ENCODE peak calls at places on chromosomes 7 and 10, in ten cellular contexts. One of them, this sample, is unnamed.

GRCh38 chr10:49023752-49024151 is 84.1 kb upstream of the LRRC18 start:
- DNase-seq in HEK293T: no peak
- DNase-seq in DMS79: no peak
- DNase-seq in occipital lobe: no peak
- DNase-seq in cardiac muscle cell: no peak
- DNase-seq in transverse colon: no peak
- DNase-seq in HTR-8/SVneo: no peak
- DNase-seq in activated T-helper 1 cell treated with Interleukin-2 at 50 U/mL for 16 hours: no peak
- DNase-seq in activated naive CD4-positive, alpha-beta T cell treated with anti-CD3 and anti-CD28 coated beads, Interleukin-2, amount 50 U/mL, for 72 hours: no peak
- DNase-seq in Daoy: no peak
- DNase-seq in this sample: no peak

GRCh38 chr10:122186822-122187810 is 84.0 kb upstream of the BTBD16 start:
- DNase-seq in Daoy: peak; percentile 20
- DNase-seq in occipital lobe: no peak
- DNase-seq in transverse colon: no peak
- DNase-seq in activated T-helper 1 cell treated with Interleukin-2 at 50 U/mL for 16 hours: no peak
- DNase-seq in cardiac muscle cell: no peak
- DNase-seq in DMS79: no peak
- DNase-seq in HTR-8/SVneo: no peak
- DNase-seq in HEK293T: no peak
- DNase-seq in activated naive CD4-positive, alpha-beta T cell treated with anti-CD3 and anti-CD28 coated beads, Interleukin-2, amount 50 U/mL, for 72 hours: no peak
- DNase-seq in this sample: no peak

GRCh38 chr7:130733866-130734524 is at the start of gene KLF14:
- DNase-seq in transverse colon: peak; percentile 17
- DNase-seq in activated T-helper 1 cell treated with Interleukin-2 at 50 U/mL for 16 hours: no peak
- DNase-seq in cardiac muscle cell: peak; percentile 47
- DNase-seq in occipital lobe: no peak
- DNase-seq in activated naive CD4-positive, alpha-beta T cell treated with anti-CD3 and anti-CD28 coated beads, Interleukin-2, amount 50 U/mL, for 72 hours: no peak
- DNase-seq in HTR-8/SVneo: peak; percentile 19
- DNase-seq in HEK293T: peak; percentile 61
- DNase-seq in Daoy: peak; percentile 23
- DNase-seq in DMS79: no peak
- DNase-seq in this sample: peak; percentile 60

GRCh38 chr10:44056206-44056605 is 328.7 kb downstream of the CXCL12 start:
- DNase-seq in Daoy: no peak
- DNase-seq in activated T-helper 1 cell treated with Interleukin-2 at 50 U/mL for 16 hours: no peak
- DNase-seq in HEK293T: no peak
- DNase-seq in transverse colon: no peak
- DNase-seq in DMS79: no peak
- DNase-seq in cardiac muscle cell: no peak
- DNase-seq in occipital lobe: no peak
- DNase-seq in activated naive CD4-positive, alpha-beta T cell treated with anti-CD3 and anti-CD28 coated beads, Interleukin-2, amount 50 U/mL, for 72 hours: no peak
- DNase-seq in HTR-8/SVneo: no peak
- DNase-seq in this sample: no peak

GRCh38 chr10:17214486-17214885 is 13.0 kb upstream of the TRDMT1 start:
- DNase-seq in Daoy: no peak
- DNase-seq in occipital lobe: no peak
- DNase-seq in activated T-helper 1 cell treated with Interleukin-2 at 50 U/mL for 16 hours: no peak
- DNase-seq in HTR-8/SVneo: no peak
- DNase-seq in HEK293T: no peak
- DNase-seq in activated naive CD4-positive, alpha-beta T cell treated with anti-CD3 and anti-CD28 coated beads, Interleukin-2, amount 50 U/mL, for 72 hours: no peak
- DNase-seq in cardiac muscle cell: no peak
- DNase-seq in DMS79: no peak
- DNase-seq in transverse colon: no peak
- DNase-seq in this sample: no peak

GRCh38 chr10:71604324-71605018 is 115.1 kb downstream of the C10orf105 start:
- DNase-seq in cardiac muscle cell: no peak
- DNase-seq in HTR-8/SVneo: no peak
- DNase-seq in activated T-helper 1 cell treated with Interleukin-2 at 50 U/mL for 16 hours: no peak
- DNase-seq in occipital lobe: no peak
- DNase-seq in activated naive CD4-positive, alpha-beta T cell treated with anti-CD3 and anti-CD28 coated beads, Interleukin-2, amount 50 U/mL, for 72 hours: no peak
- DNase-seq in DMS79: peak; percentile 20
- DNase-seq in Daoy: peak; percentile 27
- DNase-seq in HEK293T: no peak
- DNase-seq in transverse colon: peak; percentile 76
- DNase-seq in this sample: no peak

GRCh38 chr10:132681858-132682755 is 103.8 kb downstream of the NKX6-2 start:
- DNase-seq in occipital lobe: no peak
- DNase-seq in Daoy: no peak
- DNase-seq in HEK293T: no peak
- DNase-seq in activated T-helper 1 cell treated with Interleukin-2 at 50 U/mL for 16 hours: no peak
- DNase-seq in activated naive CD4-positive, alpha-beta T cell treated with anti-CD3 and anti-CD28 coated beads, Interleukin-2, amount 50 U/mL, for 72 hours: peak; percentile 26
- DNase-seq in cardiac muscle cell: no peak
- DNase-seq in HTR-8/SVneo: no peak
- DNase-seq in DMS79: no peak
- DNase-seq in transverse colon: no peak
- DNase-seq in this sample: no peak

GRCh38 chr7:26815452-26815851 is 48.9 kb downstream of the SKAP2 start:
- DNase-seq in HEK293T: no peak
- DNase-seq in cardiac muscle cell: no peak
- DNase-seq in Daoy: no peak
- DNase-seq in activated naive CD4-positive, alpha-beta T cell treated with anti-CD3 and anti-CD28 coated beads, Interleukin-2, amount 50 U/mL, for 72 hours: no peak
- DNase-seq in occipital lobe: no peak
- DNase-seq in transverse colon: no peak
- DNase-seq in DMS79: no peak
- DNase-seq in activated T-helper 1 cell treated with Interleukin-2 at 50 U/mL for 16 hours: no peak
- DNase-seq in HTR-8/SVneo: no peak
- DNase-seq in this sample: no peak

GRCh38 chr10:28871677-28872076 is 194.4 kb downstream of the BAMBI start:
- DNase-seq in HEK293T: no peak
- DNase-seq in Daoy: no peak
- DNase-seq in occipital lobe: no peak
- DNase-seq in cardiac muscle cell: peak; percentile 49
- DNase-seq in HTR-8/SVneo: no peak
- DNase-seq in DMS79: no peak
- DNase-seq in transverse colon: no peak
- DNase-seq in activated T-helper 1 cell treated with Interleukin-2 at 50 U/mL for 16 hours: no peak
- DNase-seq in activated naive CD4-positive, alpha-beta T cell treated with anti-CD3 and anti-CD28 coated beads, Interleukin-2, amount 50 U/mL, for 72 hours: no peak
- DNase-seq in this sample: no peak

GRCh38 chr10:62653254-62653653 is 151.3 kb upstream of the ADO start:
- DNase-seq in activated naive CD4-positive, alpha-beta T cell treated with anti-CD3 and anti-CD28 coated beads, Interleukin-2, amount 50 U/mL, for 72 hours: no peak
- DNase-seq in occipital lobe: no peak
- DNase-seq in transverse colon: peak; percentile 32
- DNase-seq in cardiac muscle cell: no peak
- DNase-seq in activated T-helper 1 cell treated with Interleukin-2 at 50 U/mL for 16 hours: no peak
- DNase-seq in DMS79: no peak
- DNase-seq in HTR-8/SVneo: no peak
- DNase-seq in HEK293T: no peak
- DNase-seq in Daoy: no peak
- DNase-seq in this sample: no peak

GRCh38 chr10:89158446-89158845 is 48.7 kb downstream of the CH25H start:
- DNase-seq in Daoy: peak; percentile 41
- DNase-seq in cardiac muscle cell: no peak
- DNase-seq in activated naive CD4-positive, alpha-beta T cell treated with anti-CD3 and anti-CD28 coated beads, Interleukin-2, amount 50 U/mL, for 72 hours: no peak
- DNase-seq in HEK293T: no peak
- DNase-seq in occipital lobe: no peak
- DNase-seq in transverse colon: no peak
- DNase-seq in HTR-8/SVneo: no peak
- DNase-seq in activated T-helper 1 cell treated with Interleukin-2 at 50 U/mL for 16 hours: no peak
- DNase-seq in DMS79: no peak
- DNase-seq in this sample: no peak

GRCh38 chr10:3046941-3047621 is 20.3 kb upstream of the PFKP start:
- DNase-seq in transverse colon: no peak
- DNase-seq in occipital lobe: no peak
- DNase-seq in activated T-helper 1 cell treated with Interleukin-2 at 50 U/mL for 16 hours: no peak
- DNase-seq in DMS79: no peak
- DNase-seq in activated naive CD4-positive, alpha-beta T cell treated with anti-CD3 and anti-CD28 coated beads, Interleukin-2, amount 50 U/mL, for 72 hours: no peak
- DNase-seq in HTR-8/SVneo: no peak
- DNase-seq in cardiac muscle cell: no peak
- DNase-seq in HEK293T: no peak
- DNase-seq in Daoy: no peak
- DNase-seq in this sample: no peak

GRCh38 chr10:12780634-12781601 is 220.6 kb downstream of the CCDC3 start:
- DNase-seq in occipital lobe: peak; percentile 68
- DNase-seq in activated T-helper 1 cell treated with Interleukin-2 at 50 U/mL for 16 hours: no peak
- DNase-seq in HEK293T: no peak
- DNase-seq in activated naive CD4-positive, alpha-beta T cell treated with anti-CD3 and anti-CD28 coated beads, Interleukin-2, amount 50 U/mL, for 72 hours: no peak
- DNase-seq in cardiac muscle cell: no peak
- DNase-seq in HTR-8/SVneo: no peak
- DNase-seq in transverse colon: no peak
- DNase-seq in DMS79: no peak
- DNase-seq in Daoy: no peak
- DNase-seq in this sample: no peak

GRCh38 chr10:3229815-3230214 is 57.2 kb upstream of the PITRM1 start:
- DNase-seq in activated naive CD4-positive, alpha-beta T cell treated with anti-CD3 and anti-CD28 coated beads, Interleukin-2, amount 50 U/mL, for 72 hours: no peak
- DNase-seq in activated T-helper 1 cell treated with Interleukin-2 at 50 U/mL for 16 hours: no peak
- DNase-seq in cardiac muscle cell: no peak
- DNase-seq in transverse colon: no peak
- DNase-seq in HTR-8/SVneo: no peak
- DNase-seq in occipital lobe: no peak
- DNase-seq in DMS79: no peak
- DNase-seq in HEK293T: no peak
- DNase-seq in Daoy: no peak
- DNase-seq in this sample: no peak

GRCh38 chr7:152894295-152895170 is 135.0 kb downstream of the ACTR3B start:
- DNase-seq in occipital lobe: no peak
- DNase-seq in DMS79: no peak
- DNase-seq in HEK293T: peak; percentile 95
- DNase-seq in activated naive CD4-positive, alpha-beta T cell treated with anti-CD3 and anti-CD28 coated beads, Interleukin-2, amount 50 U/mL, for 72 hours: no peak
- DNase-seq in HTR-8/SVneo: peak; percentile 36
- DNase-seq in Daoy: peak; percentile 58
- DNase-seq in transverse colon: no peak
- DNase-seq in cardiac muscle cell: peak; percentile 71
- DNase-seq in activated T-helper 1 cell treated with Interleukin-2 at 50 U/mL for 16 hours: no peak
- DNase-seq in this sample: peak; percentile 47

GRCh38 chr7:7970620-7971307 is 2.2 kb downstream of the GLCCI1 start:
- DNase-seq in cardiac muscle cell: no peak
- DNase-seq in activated T-helper 1 cell treated with Interleukin-2 at 50 U/mL for 16 hours: no peak
- DNase-seq in activated naive CD4-positive, alpha-beta T cell treated with anti-CD3 and anti-CD28 coated beads, Interleukin-2, amount 50 U/mL, for 72 hours: no peak
- DNase-seq in HEK293T: peak; percentile 14
- DNase-seq in transverse colon: no peak
- DNase-seq in HTR-8/SVneo: no peak
- DNase-seq in Daoy: peak; percentile 13
- DNase-seq in DMS79: no peak
- DNase-seq in occipital lobe: peak; percentile 4
- DNase-seq in this sample: no peak

GRCh38 chr10:122259075-122259466 is 12.0 kb upstream of the BTBD16 start:
- DNase-seq in HEK293T: no peak
- DNase-seq in activated naive CD4-positive, alpha-beta T cell treated with anti-CD3 and anti-CD28 coated beads, Interleukin-2, amount 50 U/mL, for 72 hours: no peak
- DNase-seq in transverse colon: no peak
- DNase-seq in activated T-helper 1 cell treated with Interleukin-2 at 50 U/mL for 16 hours: no peak
- DNase-seq in Daoy: no peak
- DNase-seq in HTR-8/SVneo: no peak
- DNase-seq in cardiac muscle cell: no peak
- DNase-seq in DMS79: no peak
- DNase-seq in occipital lobe: no peak
- DNase-seq in this sample: no peak

GRCh38 chr7:81211617-81212016 is 292.8 kb upstream of the SEMA3C start:
- DNase-seq in Daoy: peak; percentile 40
- DNase-seq in DMS79: no peak
- DNase-seq in activated naive CD4-positive, alpha-beta T cell treated with anti-CD3 and anti-CD28 coated beads, Interleukin-2, amount 50 U/mL, for 72 hours: no peak
- DNase-seq in HEK293T: no peak
- DNase-seq in HTR-8/SVneo: no peak
- DNase-seq in cardiac muscle cell: no peak
- DNase-seq in occipital lobe: no peak
- DNase-seq in activated T-helper 1 cell treated with Interleukin-2 at 50 U/mL for 16 hours: no peak
- DNase-seq in transverse colon: no peak
- DNase-seq in this sample: no peak